ENCODE peak calls at places on chromosomes 11 and 22, in eight cellular contexts. U is stimulated activated CD8-positive, alpha-beta memory T cell treated with anti-CD3 and anti-CD28 coated beads, Interleukin-4, amount 100 ng/mL, for 1 hour; M is A172; T is NCI-H2227 treated with DMSO at 0.1 percent for 48 hours; O is foreskin fibroblast; H is EL; R is nephron progenitor cell; B is NCI-H1092 treated with DMSO at 0.1 percent for 48 hours. Y is an unnamed sample.

GRCh38 chr11:86874314-86875056 is 74.1 kb downstream of the PRSS23 start:
- DNase-seq in U (no peak), H (peak), B (no peak), M (no peak), T (no peak), R (no peak), O (no peak), Y (no peak)

GRCh38 chr11:116110356-116110755 is 606.1 kb upstream of the CADM1 start:
- DNase-seq in B (no peak), O (no peak), H (no peak), M (no peak), R (no peak), T (no peak), U (no peak), Y (no peak)

GRCh38 chr11:615453-616319 is at the start of gene IRF7:
- DNase-seq in O (peak), B (peak), M (peak), T (peak), U (peak), R (peak), H (peak), Y (peak)

GRCh38 chr11:72821920-72822799 is 7.9 kb downstream of the ATG16L2 start:
- DNase-seq in T (peak), R (peak), M (no peak), O (peak), B (peak), H (peak), U (peak), Y (peak)

GRCh38 chr11:119144825-119145476 is 3.9 kb upstream of the ABCG4 start:
- DNase-seq in M (peak), U (no peak), B (peak), H (peak), R (peak), O (peak), T (peak), Y (peak)

GRCh38 chr11:111878385-111878765 is 590 bp downstream of the FDXACB1 start:
- DNase-seq in U (no peak), H (no peak), B (no peak), M (peak), O (no peak), T (peak), R (no peak), Y (peak)

GRCh38 chr11:128532571-128533091 is 54.7 kb downstream of the ETS1 start:
- DNase-seq in O (no peak), M (no peak), U (no peak), H (no peak), T (no peak), R (no peak), B (peak), Y (no peak)

GRCh38 chr22:41206719-41207118 is 1.6 kb downstream of the L3MBTL2 start:
- DNase-seq in R (no peak), U (no peak), B (no peak), T (no peak), H (no peak), M (no peak), O (no peak), Y (no peak)

GRCh38 chr11:2793781-2794418 is 91.7 kb downstream of the CDKN1C start:
- DNase-seq in B (no peak), U (no peak), M (no peak), H (no peak), R (peak), O (no peak), T (no peak), Y (no peak)

GRCh38 chr11:119592642-119593041 is 136.4 kb downstream of the NECTIN1 start:
- DNase-seq in T (no peak), M (no peak), H (no peak), O (no peak), B (no peak), R (no peak), U (no peak), Y (no peak)

GRCh38 chr11:60777572-60777971 is 7.6 kb upstream of the MS4A10 start:
- DNase-seq in O (peak), M (peak), B (no peak), T (no peak), R (no peak), U (no peak), H (peak), Y (peak)

GRCh38 chr11:113014731-113015455 is 53.7 kb downstream of the NCAM1 start:
- DNase-seq in O (no peak), T (no peak), U (no peak), H (no peak), M (no peak), R (peak), B (peak), Y (no peak)